ENCODE peak calls at places on chromosomes 11 and 22, in five cellular contexts. One of them, this sample, is unnamed.

GRCh38 chr11:12087075-12087775 is 23.2 kb upstream of the MICAL2 start:
- DNase-seq in cardiac muscle cell: no peak
- DNase-seq in mammary epithelial cell: peak
- DNase-seq in endothelial cell of umbilical vein: peak
- DNase-seq in caudate nucleus: no peak
- DNase-seq in this sample: peak

GRCh38 chr22:33013531-33014162 is 44.5 kb downstream of the SYN3 start:
- DNase-seq in mammary epithelial cell: no peak
- DNase-seq in caudate nucleus: no peak
- DNase-seq in cardiac muscle cell: no peak
- DNase-seq in endothelial cell of umbilical vein: no peak
- DNase-seq in this sample: no peak

GRCh38 chr11:3225826-3226750 is 6.1 kb downstream of the MRGPRE start:
- DNase-seq in cardiac muscle cell: no peak
- DNase-seq in caudate nucleus: no peak
- DNase-seq in mammary epithelial cell: no peak
- DNase-seq in endothelial cell of umbilical vein: no peak
- DNase-seq in this sample: no peak

GRCh38 chr22:27999876-28000275 is 80.8 kb upstream of the PITPNB start:
- DNase-seq in endothelial cell of umbilical vein: no peak
- DNase-seq in caudate nucleus: no peak
- DNase-seq in mammary epithelial cell: no peak
- DNase-seq in cardiac muscle cell: no peak
- DNase-seq in this sample: no peak

GRCh38 chr11:61771995-61772455 is 19.6 kb downstream of the MYRF start:
- DNase-seq in mammary epithelial cell: no peak
- DNase-seq in cardiac muscle cell: peak
- DNase-seq in endothelial cell of umbilical vein: no peak
- DNase-seq in caudate nucleus: no peak
- DNase-seq in this sample: no peak

GRCh38 chr22:49995059-49995412 is 17.5 kb downstream of the IL17REL start:
- DNase-seq in cardiac muscle cell: no peak
- DNase-seq in endothelial cell of umbilical vein: no peak
- DNase-seq in caudate nucleus: no peak
- DNase-seq in mammary epithelial cell: no peak
- DNase-seq in this sample: no peak

GRCh38 chr22:20403779-20404140 is 9.8 kb downstream of the ZNF74 start:
- DNase-seq in mammary epithelial cell: no peak
- DNase-seq in cardiac muscle cell: no peak
- DNase-seq in endothelial cell of umbilical vein: no peak
- DNase-seq in caudate nucleus: no peak
- DNase-seq in this sample: no peak

GRCh38 chr11:33695051-33695566 is 5.5 kb downstream of the C11orf91 start:
- DNase-seq in cardiac muscle cell: no peak
- DNase-seq in caudate nucleus: no peak
- DNase-seq in mammary epithelial cell: no peak
- DNase-seq in endothelial cell of umbilical vein: peak
- DNase-seq in this sample: no peak

GRCh38 chr22:46119729-46120419 is 30.5 kb upstream of the PPARA start:
- DNase-seq in endothelial cell of umbilical vein: no peak
- DNase-seq in mammary epithelial cell: no peak
- DNase-seq in cardiac muscle cell: no peak
- DNase-seq in caudate nucleus: no peak
- DNase-seq in this sample: no peak

GRCh38 chr11:36030707-36031365 is 87.0 kb downstream of the LDLRAD3 start:
- DNase-seq in cardiac muscle cell: no peak
- DNase-seq in endothelial cell of umbilical vein: no peak
- DNase-seq in caudate nucleus: no peak
- DNase-seq in mammary epithelial cell: no peak
- DNase-seq in this sample: no peak

GRCh38 chr11:67372232-67372992 is 986 bp downstream of the CLCF1 start:
- DNase-seq in endothelial cell of umbilical vein: no peak
- DNase-seq in caudate nucleus: no peak
- DNase-seq in cardiac muscle cell: peak
- DNase-seq in mammary epithelial cell: no peak
- DNase-seq in this sample: no peak

GRCh38 chr11:128615612-128616011 is 28.3 kb upstream of the ETS1 start:
- DNase-seq in endothelial cell of umbilical vein: no peak
- DNase-seq in caudate nucleus: no peak
- DNase-seq in mammary epithelial cell: no peak
- DNase-seq in cardiac muscle cell: no peak
- DNase-seq in this sample: no peak

GRCh38 chr22:44196731-44197131 is 16.0 kb downstream of the PARVG start:
- DNase-seq in mammary epithelial cell: no peak
- DNase-seq in cardiac muscle cell: no peak
- DNase-seq in caudate nucleus: no peak
- DNase-seq in endothelial cell of umbilical vein: no peak
- DNase-seq in this sample: no peak

GRCh38 chr11:16784671-16785070 is 46.2 kb downstream of the C11orf58 start:
- DNase-seq in cardiac muscle cell: no peak
- DNase-seq in mammary epithelial cell: no peak
- DNase-seq in endothelial cell of umbilical vein: peak
- DNase-seq in caudate nucleus: no peak
- DNase-seq in this sample: no peak

GRCh38 chr22:32803020-32803758 is 1.7 kb downstream of the TIMP3 start:
- DNase-seq in mammary epithelial cell: peak
- DNase-seq in endothelial cell of umbilical vein: no peak
- DNase-seq in cardiac muscle cell: no peak
- DNase-seq in caudate nucleus: no peak
- DNase-seq in this sample: no peak

GRCh38 chr11:44695169-44695833 is 31.5 kb upstream of the TSPAN18 start:
- DNase-seq in cardiac muscle cell: no peak
- DNase-seq in endothelial cell of umbilical vein: no peak
- DNase-seq in caudate nucleus: no peak
- DNase-seq in mammary epithelial cell: no peak
- DNase-seq in this sample: no peak

GRCh38 chr11:65479184-65480145 is 19.4 kb upstream of the MALAT1 start:
- DNase-seq in endothelial cell of umbilical vein: peak
- DNase-seq in caudate nucleus: no peak
- DNase-seq in cardiac muscle cell: no peak
- DNase-seq in mammary epithelial cell: peak
- DNase-seq in this sample: no peak

GRCh38 chr22:32987081-32987631 is 71.0 kb downstream of the SYN3 start:
- DNase-seq in caudate nucleus: no peak
- DNase-seq in mammary epithelial cell: peak
- DNase-seq in cardiac muscle cell: no peak
- DNase-seq in endothelial cell of umbilical vein: no peak
- DNase-seq in this sample: peak

GRCh38 chr11:91742155-91742554 is 482.5 kb upstream of the FAT3 start:
- DNase-seq in endothelial cell of umbilical vein: no peak
- DNase-seq in cardiac muscle cell: peak
- DNase-seq in caudate nucleus: no peak
- DNase-seq in mammary epithelial cell: no peak
- DNase-seq in this sample: no peak

GRCh38 chr22:23548501-23549197 is 31.4 kb downstream of the IGLL1 start:
- DNase-seq in cardiac muscle cell: no peak
- DNase-seq in mammary epithelial cell: no peak
- DNase-seq in endothelial cell of umbilical vein: no peak
- DNase-seq in caudate nucleus: no peak
- DNase-seq in this sample: no peak

GRCh38 chr11:10908215-10908990 is 50.5 kb upstream of the ZBED5 start:
- DNase-seq in cardiac muscle cell: no peak
- DNase-seq in endothelial cell of umbilical vein: no peak
- DNase-seq in caudate nucleus: no peak
- DNase-seq in mammary epithelial cell: peak
- DNase-seq in this sample: no peak

GRCh38 chr11:56296877-56297276 is 4.8 kb upstream of the OR8H1 start:
- DNase-seq in mammary epithelial cell: no peak
- DNase-seq in cardiac muscle cell: no peak
- DNase-seq in caudate nucleus: no peak
- DNase-seq in endothelial cell of umbilical vein: no peak
- DNase-seq in this sample: no peak

GRCh38 chr22:36853407-36854099 is 7.3 kb upstream of the NCF4 start:
- DNase-seq in cardiac muscle cell: peak
- DNase-seq in endothelial cell of umbilical vein: peak
- DNase-seq in mammary epithelial cell: no peak
- DNase-seq in caudate nucleus: peak
- DNase-seq in this sample: no peak

GRCh38 chr22:19178659-19179471 is at the start of gene SLC25A1:
- DNase-seq in endothelial cell of umbilical vein: peak
- DNase-seq in cardiac muscle cell: peak
- DNase-seq in caudate nucleus: peak
- DNase-seq in mammary epithelial cell: peak
- DNase-seq in this sample: peak
- H3K27ac ChIP-seq in endothelial cell of umbilical vein: peak
- H3K27ac ChIP-seq in cardiac muscle cell: peak
- H3K27ac ChIP-seq in caudate nucleus: peak
- H3K27ac ChIP-seq in mammary epithelial cell: peak
- H3K27ac ChIP-seq in this sample: peak

DNA sequence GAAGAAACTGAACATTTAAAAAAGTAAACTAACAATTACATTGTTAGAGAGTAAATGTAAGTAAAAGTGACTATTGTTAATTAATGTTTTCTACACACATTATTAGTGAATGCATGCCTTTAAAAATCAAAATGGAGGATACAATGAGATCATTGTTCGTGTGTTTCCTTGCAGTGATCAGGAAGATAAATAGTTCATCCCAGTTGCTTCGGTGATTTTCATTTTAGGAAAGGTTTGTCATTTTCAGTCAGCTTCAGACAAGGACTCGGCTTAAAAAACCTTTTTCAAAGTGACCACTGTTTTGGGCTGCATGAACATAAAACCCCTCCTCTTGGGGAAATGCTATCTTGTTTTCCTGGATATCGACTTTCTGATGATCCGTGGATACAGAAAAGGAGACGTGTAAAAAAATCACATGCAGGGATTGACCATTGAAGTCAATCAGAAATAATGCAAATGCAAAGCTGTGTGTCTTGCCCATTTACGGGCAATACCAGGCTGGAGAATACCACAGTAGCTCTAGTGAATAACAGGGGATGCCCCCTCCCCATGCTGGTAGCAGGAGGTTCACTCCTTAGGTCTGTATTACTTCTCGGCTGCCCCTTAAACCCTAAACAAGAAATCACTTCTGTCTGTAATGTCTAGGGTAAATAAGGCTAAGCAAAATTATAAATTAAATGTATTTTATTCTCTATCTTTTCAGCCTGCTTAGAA is 146.8 kb downstream of the MAML2 start:
- DNase-seq in caudate nucleus: no peak
- DNase-seq in cardiac muscle cell: no peak
- DNase-seq in mammary epithelial cell: no peak
- DNase-seq in endothelial cell of umbilical vein: no peak
- DNase-seq in this sample: no peak
- H3K27ac ChIP-seq in caudate nucleus: peak
- H3K27ac ChIP-seq in cardiac muscle cell: no peak
- H3K27ac ChIP-seq in mammary epithelial cell: no peak
- H3K27ac ChIP-seq in endothelial cell of umbilical vein: no peak
- H3K27ac ChIP-seq in this sample: no peak

DNA sequence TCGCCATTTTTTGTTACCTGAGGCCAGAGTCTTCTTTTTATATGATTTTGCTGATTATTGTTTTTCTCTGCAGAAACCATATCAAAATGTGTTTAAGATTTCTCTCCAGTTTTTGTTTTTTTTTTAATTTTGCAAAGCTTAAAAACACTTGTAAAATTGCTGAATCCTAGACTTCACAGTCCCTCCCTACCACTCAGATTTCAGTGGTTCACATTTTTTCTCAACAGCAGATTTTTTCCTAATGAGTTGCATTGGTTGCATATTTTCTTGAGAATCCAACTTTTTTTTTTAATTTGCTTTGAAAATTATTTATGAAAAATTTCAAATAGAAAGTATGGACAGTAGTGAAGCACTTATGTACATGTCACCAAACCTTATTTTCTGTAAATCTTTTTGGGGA is 5.8 kb downstream of the ARL14EP start:
- DNase-seq in cardiac muscle cell: no peak
- DNase-seq in caudate nucleus: no peak
- DNase-seq in endothelial cell of umbilical vein: no peak
- DNase-seq in mammary epithelial cell: no peak
- DNase-seq in this sample: no peak
- H3K27ac ChIP-seq in cardiac muscle cell: no peak
- H3K27ac ChIP-seq in caudate nucleus: no peak
- H3K27ac ChIP-seq in endothelial cell of umbilical vein: no peak
- H3K27ac ChIP-seq in mammary epithelial cell: no peak
- H3K27ac ChIP-seq in this sample: no peak

GRCh38 chr11:122781378-122782040 is 56.8 kb upstream of the CRTAM start:
- DNase-seq in caudate nucleus: peak
- DNase-seq in endothelial cell of umbilical vein: peak
- DNase-seq in mammary epithelial cell: peak
- DNase-seq in cardiac muscle cell: peak
- DNase-seq in this sample: no peak

GRCh38 chr11:122785156-122785605 is 53.1 kb upstream of the CRTAM start:
- DNase-seq in mammary epithelial cell: no peak
- DNase-seq in caudate nucleus: no peak
- DNase-seq in endothelial cell of umbilical vein: no peak
- DNase-seq in cardiac muscle cell: no peak
- DNase-seq in this sample: no peak

GRCh38 chr11:122786896-122787295 is 51.4 kb upstream of the CRTAM start:
- DNase-seq in caudate nucleus: no peak
- DNase-seq in mammary epithelial cell: peak
- DNase-seq in cardiac muscle cell: no peak
- DNase-seq in endothelial cell of umbilical vein: no peak
- DNase-seq in this sample: no peak

GRCh38 chr11:122782222-122782621 is 56.1 kb upstream of the CRTAM start:
- DNase-seq in mammary epithelial cell: no peak
- DNase-seq in caudate nucleus: no peak
- DNase-seq in cardiac muscle cell: no peak
- DNase-seq in endothelial cell of umbilical vein: no peak
- DNase-seq in this sample: no peak

GRCh38 chr11:122784325-122785155 is 53.8 kb upstream of the CRTAM start:
- DNase-seq in cardiac muscle cell: peak
- DNase-seq in endothelial cell of umbilical vein: peak
- DNase-seq in mammary epithelial cell: peak
- DNase-seq in caudate nucleus: no peak
- DNase-seq in this sample: peak
- H3K27ac ChIP-seq in cardiac muscle cell: no peak
- H3K27ac ChIP-seq in endothelial cell of umbilical vein: peak
- H3K27ac ChIP-seq in mammary epithelial cell: peak
- H3K27ac ChIP-seq in caudate nucleus: no peak
- H3K27ac ChIP-seq in this sample: peak

GRCh38 chr22:24695958-24696511 is 78.5 kb downstream of the PIWIL3 start:
- DNase-seq in mammary epithelial cell: no peak
- DNase-seq in cardiac muscle cell: peak
- DNase-seq in endothelial cell of umbilical vein: no peak
- DNase-seq in caudate nucleus: no peak
- DNase-seq in this sample: no peak

GRCh38 chr22:24696551-24697001 is 77.9 kb downstream of the PIWIL3 start:
- DNase-seq in endothelial cell of umbilical vein: no peak
- DNase-seq in mammary epithelial cell: no peak
- DNase-seq in cardiac muscle cell: no peak
- DNase-seq in caudate nucleus: no peak
- DNase-seq in this sample: no peak

GRCh38 chr22:24697141-24697540 is 77.4 kb downstream of the PIWIL3 start:
- DNase-seq in endothelial cell of umbilical vein: no peak
- DNase-seq in caudate nucleus: no peak
- DNase-seq in mammary epithelial cell: no peak
- DNase-seq in cardiac muscle cell: no peak
- DNase-seq in this sample: no peak

GRCh38 chr22:24693359-24693758 is 81.2 kb downstream of the PIWIL3 start:
- DNase-seq in endothelial cell of umbilical vein: peak
- DNase-seq in cardiac muscle cell: no peak
- DNase-seq in caudate nucleus: no peak
- DNase-seq in mammary epithelial cell: no peak
- DNase-seq in this sample: no peak

GRCh38 chr22:24694971-24695928 is 79.3 kb downstream of the PIWIL3 start:
- DNase-seq in cardiac muscle cell: no peak
- DNase-seq in mammary epithelial cell: no peak
- DNase-seq in endothelial cell of umbilical vein: no peak
- DNase-seq in caudate nucleus: no peak
- DNase-seq in this sample: no peak
- H3K27ac ChIP-seq in cardiac muscle cell: no peak
- H3K27ac ChIP-seq in mammary epithelial cell: no peak
- H3K27ac ChIP-seq in endothelial cell of umbilical vein: no peak
- H3K27ac ChIP-seq in caudate nucleus: no peak
- H3K27ac ChIP-seq in this sample: no peak

This sample was measured in epithelial cell of prostate.